ENCODE peak calls at places on chromosomes 2 and 18, in ten cellular contexts. U is GM10248; F is neuronal stem cell; S is GM04504; K is pancreas; J is AG09309; Q is nephron progenitor cell; D is H9; R is right lobe of liver; Z is activated CD4-positive, alpha-beta T cell treated with anti-CD3 and anti-CD28 coated beads, Interleukin-2, amount 50 U/mL, for 4 hours. N is an unnamed sample.

GRCh38 chr18:58263055-58263732 is 219.2 kb downstream of the NEDD4L start:
- DNase-seq in U (no peak), F (no peak), S (no peak), K (peak), J (no peak), Q (no peak), D (no peak), R (no peak), Z (no peak), N (no peak)

GRCh38 chr2:54206596-54206995 is 49.4 kb downstream of the TSPYL6 start:
- DNase-seq in U (peak), F (no peak), S (peak), K (no peak), J (peak), Q (no peak), D (no peak), R (no peak), Z (no peak), N (no peak)

GRCh38 chr2:28544915-28545589 is 49.2 kb downstream of the PLB1 start:
- DNase-seq in U (no peak), F (no peak), S (no peak), K (no peak), J (no peak), Q (no peak), D (no peak), R (no peak), Z (peak), N (no peak)

GRCh38 chr18:8091042-8091441 is 518.2 kb upstream of the RAB12 start:
- DNase-seq in U (no peak), F (no peak), S (no peak), K (no peak), J (no peak), Q (no peak), D (no peak), R (no peak), Z (no peak), N (no peak)

GRCh38 chr2:226211439-226211838 is 588.2 kb downstream of the IRS1 start:
- DNase-seq in U (no peak), F (no peak), S (peak), K (no peak), J (peak), Q (no peak), D (no peak), R (no peak), Z (no peak), N (no peak)

GRCh38 chr2:66553370-66553769 is 118.4 kb downstream of the MEIS1 start:
- DNase-seq in U (no peak), F (no peak), S (no peak), K (peak), J (no peak), Q (no peak), D (no peak), R (peak), Z (no peak), N (no peak)

GRCh38 chr2:143844986-143845385 is 674.9 kb downstream of the ZEB2 start:
- DNase-seq in U (no peak), F (no peak), S (no peak), K (no peak), J (peak), Q (no peak), D (no peak), R (no peak), Z (no peak), N (no peak)

GRCh38 chr2:2797797-2798196 is 466.7 kb upstream of the MYT1L start:
- DNase-seq in U (no peak), F (no peak), S (no peak), K (no peak), J (no peak), Q (no peak), D (no peak), R (no peak), Z (no peak), N (no peak)

GRCh38 chr2:126810001-126810400 is 88.7 kb upstream of the TEX51 start:
- DNase-seq in U (no peak), F (no peak), S (no peak), K (no peak), J (no peak), Q (no peak), D (no peak), R (no peak), Z (no peak), N (no peak)

GRCh38 chr2:113876503-113877387 is 13.1 kb upstream of the ACTR3 start:
- DNase-seq in U (no peak), F (no peak), S (no peak), K (peak), J (no peak), Q (no peak), D (peak), R (peak), Z (peak), N (no peak)

GRCh38 chr2:26691881-26692813 is at the start of gene KCNK3:
- DNase-seq in U (peak), F (peak), S (no peak), K (peak), J (no peak), Q (peak), D (peak), R (peak), Z (peak), N (no peak)

GRCh38 chr2:168137510-168138180 is 109.8 kb downstream of the STK39 start:
- DNase-seq in U (no peak), F (no peak), S (no peak), K (no peak), J (no peak), Q (no peak), D (no peak), R (no peak), Z (no peak), N (no peak)

GRCh38 chr2:120771111-120771555 is 35.5 kb downstream of the GLI2 start:
- DNase-seq in U (no peak), F (no peak), S (no peak), K (no peak), J (no peak), Q (no peak), D (no peak), R (no peak), Z (no peak), N (no peak)

GRCh38 chr2:120559401-120559800 is 176.3 kb upstream of the GLI2 start:
- DNase-seq in U (no peak), F (no peak), S (peak), K (no peak), J (peak), Q (no peak), D (no peak), R (no peak), Z (no peak), N (no peak)

GRCh38 chr2:112182581-112183034 is 44.4 kb downstream of the FBLN7 start:
- DNase-seq in U (peak), F (no peak), S (no peak), K (no peak), J (no peak), Q (no peak), D (no peak), R (no peak), Z (peak), N (no peak)

GRCh38 chr2:127762846-127763245 is 48.1 kb downstream of the WDR33 start:
- DNase-seq in U (no peak), F (no peak), S (no peak), K (no peak), J (no peak), Q (no peak), D (no peak), R (no peak), Z (no peak), N (no peak)

GRCh38 chr2:176613358-176614032 is 344.3 kb downstream of the MTX2 start:
- DNase-seq in U (no peak), F (no peak), S (peak), K (no peak), J (peak), Q (no peak), D (no peak), R (no peak), Z (no peak), N (no peak)

GRCh38 chr2:228644199-228644598 is 462.7 kb upstream of the SPHKAP start:
- DNase-seq in U (no peak), F (no peak), S (no peak), K (no peak), J (no peak), Q (no peak), D (no peak), R (no peak), Z (no peak), N (no peak)

GRCh38 chr18:1559563-1559962 is 654.9 kb downstream of the ADCYAP1 start:
- DNase-seq in U (no peak), F (no peak), S (no peak), K (no peak), J (no peak), Q (no peak), D (peak), R (no peak), Z (no peak), N (no peak)

GRCh38 chr2:26724004-26724750 is 31.7 kb downstream of the KCNK3 start:
- DNase-seq in U (no peak), F (no peak), S (peak), K (peak), J (peak), Q (no peak), D (no peak), R (peak), Z (no peak), N (peak)

GRCh38 chr2:17646096-17646554 is 105.6 kb downstream of the VSNL1 start:
- DNase-seq in U (peak), F (peak), S (peak), K (peak), J (peak), Q (peak), D (no peak), R (no peak), Z (peak), N (no peak)

GRCh38 chr18:3784949-3785348 is 335.0 kb downstream of the TGIF1 start:
- DNase-seq in U (no peak), F (no peak), S (no peak), K (no peak), J (no peak), Q (no peak), D (no peak), R (no peak), Z (no peak), N (no peak)

GRCh38 chr2:36290306-36290705 is 65.3 kb upstream of the CRIM1 start:
- DNase-seq in U (no peak), F (no peak), S (peak), K (no peak), J (peak), Q (no peak), D (no peak), R (no peak), Z (no peak), N (no peak)

N was measured in left lobe of liver.